ENCODE peak calls at places on chromosomes 13 and 19, in six cellular contexts. G, V, O, S, U and P are unnamed samples.

GRCh38 chr13:107329991-107330390 is 762.1 kb upstream of the ARGLU1 start:
- DNase-seq in V (no peak), U (no peak), G (no peak), O (no peak), S (no peak), P (no peak)

GRCh38 chr19:4430760-4431159 is 26.8 kb downstream of the UBXN6 start:
- DNase-seq in G (no peak), O (no peak), S (no peak), U (no peak), V (no peak), P (no peak)

GRCh38 chr19:47998800-47999199 is 4.4 kb downstream of the ELSPBP1 start:
- DNase-seq in S (no peak), V (no peak), O (no peak), U (no peak), G (no peak), P (no peak)

GRCh38 chr13:73429691-73430090 is 370.9 kb downstream of the KLF5 start:
- DNase-seq in U (no peak), V (no peak), O (no peak), G (no peak), S (no peak), P (no peak)

GRCh38 chr19:3275068-3275582 is 50.7 kb downstream of the CELF5 start:
- DNase-seq in U (no peak), O (no peak), V (no peak), G (peak; percentile 92), S (no peak), P (no peak)

GRCh38 chr13:95530178-95530577 is 22.3 kb upstream of the CLDN10 start:
- DNase-seq in V (no peak), O (no peak), G (no peak), U (no peak), S (no peak), P (no peak)

GRCh38 chr19:4815426-4816387 is 15.8 kb downstream of the TICAM1 start:
- DNase-seq in V (peak; percentile 62), O (peak; percentile 92), U (peak; percentile 90), G (peak; percentile 86), S (peak; percentile 90), P (peak; percentile 79)

GRCh38 chr13:84037937-84038464 is 155.7 kb upstream of the SLITRK1 start:
- DNase-seq in V (no peak), G (no peak), S (no peak), U (no peak), O (no peak), P (no peak)

DNA sequence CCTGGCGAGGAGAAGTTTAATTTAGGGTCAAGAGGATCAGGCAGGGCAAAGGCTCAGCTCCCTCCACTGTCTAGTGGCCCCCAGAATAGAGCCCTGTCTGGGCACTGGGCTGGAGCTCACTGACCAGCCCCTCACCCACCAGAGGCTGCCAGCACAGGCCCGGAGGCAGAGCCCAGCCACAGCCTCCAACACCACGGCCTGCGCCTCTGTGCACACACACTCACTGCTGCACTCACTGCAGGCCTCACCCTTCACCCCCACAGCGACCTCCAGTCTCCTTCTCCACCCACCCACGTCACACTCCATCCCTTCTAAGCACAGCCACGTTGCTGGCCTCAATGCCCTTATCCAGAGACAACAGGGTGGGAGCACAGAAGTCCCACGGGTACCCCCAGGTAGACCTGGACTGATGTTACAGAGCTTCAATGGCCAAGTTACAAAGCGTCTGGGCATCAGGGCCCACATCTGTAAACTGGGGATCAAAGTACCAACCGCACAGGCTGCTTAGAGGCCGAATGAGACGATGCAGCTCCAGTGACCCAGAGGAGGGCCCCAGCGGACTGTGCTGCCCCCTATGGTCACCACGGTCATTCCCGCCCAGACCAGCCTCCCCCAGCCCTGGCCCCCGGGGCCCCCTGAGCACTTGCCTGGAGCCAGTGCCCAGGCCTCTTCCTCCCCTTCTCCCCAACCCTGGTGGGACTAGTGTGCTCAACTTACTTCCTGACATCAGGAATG is 4.5 kb upstream of the PRKD2 start:
- DNase-seq in G (peak; percentile 64), S (no peak), V (no peak), O (no peak), U (no peak), P (no peak)
- TF ChIP-seq CTCF in G (peak; percentile 29), S (peak; percentile 23), V (no peak), O (no peak), U (no peak), P (no peak)

DNA sequence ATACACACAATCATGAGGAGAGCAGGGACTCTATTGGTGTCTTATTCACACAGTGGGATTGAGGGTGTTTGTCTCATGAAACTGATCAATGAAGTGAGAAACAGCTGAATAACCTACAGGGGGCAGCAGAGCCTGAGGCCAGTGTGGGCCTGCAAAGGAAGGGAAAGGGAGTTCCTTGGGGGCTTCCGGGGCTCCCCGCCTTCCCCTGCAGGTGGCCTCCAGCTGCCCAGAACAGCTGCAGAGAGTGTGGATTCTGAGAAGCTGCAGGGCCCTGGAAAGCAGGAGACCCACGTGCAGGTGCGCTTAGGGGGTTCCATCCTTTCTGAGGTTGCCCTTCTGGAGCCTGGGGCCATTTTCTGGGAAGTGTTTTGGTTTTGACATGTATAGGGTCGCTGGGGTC is 20.1 kb downstream of the ZNF763 start:
- DNase-seq in V (no peak), S (no peak), G (peak; percentile 84), U (no peak), O (no peak), P (no peak)
- TF ChIP-seq CTCF in V (no peak), S (peak; percentile 16), G (peak; percentile 69), U (no peak), O (no peak), P (no peak)

GRCh38 chr13:38636106-38636505 is 50.8 kb upstream of the FREM2 start:
- DNase-seq in G (no peak), S (no peak), U (no peak), V (no peak), O (no peak), P (no peak)

GRCh38 chr13:38636756-38637155 is 50.1 kb upstream of the FREM2 start:
- DNase-seq in O (no peak), G (no peak), S (no peak), V (no peak), U (no peak), P (no peak)

GRCh38 chr13:38637576-38637975 is 49.3 kb upstream of the FREM2 start:
- DNase-seq in V (no peak), G (no peak), U (no peak), O (no peak), S (no peak), P (no peak)

DNA sequence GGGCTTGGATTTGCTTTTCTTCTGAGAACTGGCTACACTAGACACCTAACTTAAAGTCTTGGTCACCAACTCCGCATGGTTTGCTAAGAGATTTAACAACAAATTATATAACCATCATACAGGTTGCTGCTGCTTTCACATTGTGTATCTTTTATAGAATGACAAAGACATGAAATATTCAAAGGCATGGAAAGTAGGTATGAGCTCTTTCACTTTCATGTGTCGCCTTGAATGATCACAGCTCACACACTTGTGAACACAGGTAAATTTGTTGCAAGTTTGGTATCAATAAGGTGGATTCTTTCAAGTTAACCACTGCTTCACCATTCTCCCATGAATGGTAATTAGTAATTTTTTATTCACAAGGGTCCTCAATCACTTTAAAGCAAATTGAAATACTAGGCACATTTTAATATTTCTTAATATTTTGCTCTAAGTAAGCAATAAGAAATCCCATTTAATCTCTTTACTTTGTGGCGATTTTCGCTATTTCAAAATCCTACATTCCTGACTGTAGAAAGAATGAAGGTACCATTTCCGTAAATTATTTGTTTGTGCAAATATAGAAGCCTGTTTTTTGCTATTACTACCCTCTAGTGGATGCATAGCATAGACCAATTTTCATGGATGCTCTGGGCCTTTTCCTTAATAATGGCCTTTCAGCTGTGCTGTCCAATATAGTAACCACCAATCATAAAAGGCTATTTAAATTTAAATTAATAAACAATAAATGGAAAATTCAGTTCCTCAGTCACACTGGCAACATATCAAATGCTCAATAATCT is 45.5 kb upstream of the FREM2 start:
- DNase-seq in U (no peak), O (no peak), S (no peak), G (no peak), V (no peak), P (no peak)
- TF ChIP-seq CTCF in U (no peak), O (no peak), S (peak; percentile 5), G (no peak), V (no peak), P (peak; percentile 22)

GRCh38 chr13:24670927-24671326 is 9.3 kb upstream of the ATP12A start:
- DNase-seq in S (no peak), U (no peak), V (no peak), O (no peak), G (peak; percentile 61), P (no peak)
- TF ChIP-seq CTCF in S (no peak), U (no peak), V (peak; percentile 24), O (no peak), G (no peak), P (peak; percentile 15)

GRCh38 chr13:38490657-38491056 is 141.0 kb downstream of the UFM1 start:
- DNase-seq in V (no peak), G (no peak), U (no peak), O (no peak), S (no peak), P (no peak)
- TF ChIP-seq CTCF in V (no peak), G (no peak), U (no peak), O (no peak), S (no peak), P (no peak)

DNA sequence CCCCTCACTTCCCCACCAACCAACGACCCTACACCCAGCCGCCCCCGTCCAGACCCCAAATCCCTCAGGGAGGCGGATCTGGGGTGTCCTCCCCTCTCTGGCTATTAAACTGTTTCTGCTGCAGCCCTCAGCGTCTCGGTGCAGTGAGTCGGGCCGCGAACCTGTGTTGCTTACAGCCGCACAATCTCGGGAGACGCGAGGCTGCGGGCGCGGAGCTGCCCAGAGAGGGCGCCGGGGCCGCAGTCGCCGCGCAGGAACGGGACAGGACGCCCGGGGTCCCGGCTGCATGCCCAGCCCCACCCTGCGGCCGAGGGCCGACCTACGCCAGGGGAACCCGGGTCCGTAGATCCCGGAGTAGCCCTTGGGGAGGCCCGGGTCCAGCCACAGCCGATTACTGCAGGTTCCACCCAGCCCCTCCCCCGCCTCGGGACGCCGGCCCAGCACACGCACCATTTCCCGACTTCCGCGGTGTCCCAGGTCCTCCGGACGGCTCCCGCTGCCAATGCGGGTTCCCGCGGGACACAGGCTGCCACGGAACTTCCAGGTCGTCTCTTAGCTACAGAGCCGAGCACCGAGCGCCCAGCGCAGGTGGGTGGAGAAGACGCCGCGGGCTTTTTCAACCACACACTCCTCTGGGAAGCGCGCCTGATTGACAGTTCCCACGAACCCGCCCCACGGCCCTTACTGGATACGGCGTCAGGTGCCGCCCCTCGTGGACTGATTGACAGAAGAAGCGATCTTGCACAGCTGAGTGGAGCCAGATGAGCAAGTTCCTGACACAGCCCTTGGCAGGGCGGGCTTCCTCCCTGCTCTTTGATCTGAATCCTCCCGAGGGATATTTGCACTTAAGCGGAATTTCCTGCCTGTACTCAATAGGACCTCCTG is at the start of gene ZNF799:
- DNase-seq in O (peak; percentile 98), U (peak; percentile 98), S (peak; percentile 83), G (peak; percentile 94), V (peak; percentile 79), P (peak; percentile 84)
- TF ChIP-seq CTCF in O (no peak), U (no peak), S (no peak), G (no peak), V (no peak), P (no peak)

GRCh38 chr13:48504606-48505369 is 28.1 kb downstream of the RCBTB2 start:
- DNase-seq in V (no peak), U (no peak), G (no peak), S (no peak), O (no peak), P (no peak)
- TF ChIP-seq CTCF in V (no peak), U (no peak), G (no peak), S (no peak), O (no peak), P (no peak)

GRCh38 chr19:39412867-39413268 is 399 bp downstream of the PLEKHG2 start:
- DNase-seq in G (no peak), S (no peak), U (no peak), O (no peak), V (no peak), P (no peak)
- TF ChIP-seq CTCF in G (peak; percentile 89), S (no peak), U (no peak), O (peak; percentile 80), V (no peak), P (no peak)